ENCODE peak calls at places on chromosomes 6 and 20, in nine cellular contexts. R is H9, P is left ventricle myocardium inferior, I is right lobe of liver, Z is fibroblast of lung, L is mammary epithelial cell, O is tibial nerve, C is GM13976, E is activated B cell treated with CpG ODN at 0.5 μM for 24 hours. U is an unnamed sample.

GRCh38 chr20:42553374-42553773 is 636.3 kb downstream of the PTPRT start:
- DNase-seq in I (no peak), E (no peak), P (no peak), O (no peak), C (no peak), L (no peak), R (no peak), Z (no peak), U (no peak)

GRCh38 chr20:31630187-31630790 is 7.4 kb upstream of the COX4I2 start:
- DNase-seq in R (no peak), Z (peak; percentile 40), C (no peak), L (peak; percentile 48), I (no peak), E (no peak), O (no peak), P (no peak), U (no peak)

GRCh38 chr6:139649128-139649527 is 274.7 kb upstream of the CITED2 start:
- DNase-seq in Z (no peak), E (no peak), C (no peak), L (no peak), I (no peak), O (no peak), R (no peak), P (no peak), U (no peak)

GRCh38 chr6:36204068-36204753 is 7.7 kb downstream of the BRPF3 start:
- DNase-seq in O (no peak), I (no peak), L (no peak), R (no peak), E (no peak), C (peak; percentile 47), P (no peak), Z (no peak), U (no peak)

GRCh38 chr20:12700701-12701100 is 308.1 kb upstream of the SPTLC3 start:
- DNase-seq in O (no peak), L (no peak), P (no peak), E (no peak), R (peak; percentile 52), Z (no peak), C (no peak), I (no peak), U (no peak)

GRCh38 chr6:14165091-14165490 is 47.5 kb downstream of the CD83 start:
- DNase-seq in O (no peak), I (no peak), Z (peak; percentile 68), P (no peak), E (no peak), C (no peak), R (no peak), L (peak; percentile 79), U (no peak)

GRCh38 chr20:45469336-45470261 is at the start of gene WFDC2:
- DNase-seq in C (no peak), O (no peak), R (peak; percentile 78), L (no peak), I (no peak), Z (no peak), E (no peak), P (no peak), U (no peak)

GRCh38 chr6:21188505-21189223 is 404.9 kb upstream of the SOX4 start:
- DNase-seq in O (no peak), L (peak; percentile 90), P (no peak), C (no peak), Z (no peak), I (no peak), R (no peak), E (no peak), U (no peak)

GRCh38 chr6:126188271-126188909 is 151.5 kb upstream of the CENPW start:
- DNase-seq in I (no peak), L (peak; percentile 74), P (no peak), Z (peak; percentile 88), R (no peak), O (no peak), E (no peak), C (no peak), U (no peak)

GRCh38 chr6:126180585-126180984 is 159.3 kb upstream of the CENPW start:
- DNase-seq in I (no peak), R (no peak), Z (peak; percentile 86), C (no peak), E (no peak), O (no peak), P (no peak), L (peak; percentile 99), U (no peak)

GRCh38 chr6:126181890-126182289 is 158.0 kb upstream of the CENPW start:
- DNase-seq in C (no peak), R (no peak), O (no peak), L (no peak), E (no peak), Z (no peak), I (no peak), P (no peak), U (no peak)

GRCh38 chr6:126181173-126181741 is 158.7 kb upstream of the CENPW start:
- DNase-seq in Z (no peak), I (no peak), C (no peak), R (no peak), E (no peak), P (no peak), O (no peak), L (peak; percentile 52), U (no peak)

DNA sequence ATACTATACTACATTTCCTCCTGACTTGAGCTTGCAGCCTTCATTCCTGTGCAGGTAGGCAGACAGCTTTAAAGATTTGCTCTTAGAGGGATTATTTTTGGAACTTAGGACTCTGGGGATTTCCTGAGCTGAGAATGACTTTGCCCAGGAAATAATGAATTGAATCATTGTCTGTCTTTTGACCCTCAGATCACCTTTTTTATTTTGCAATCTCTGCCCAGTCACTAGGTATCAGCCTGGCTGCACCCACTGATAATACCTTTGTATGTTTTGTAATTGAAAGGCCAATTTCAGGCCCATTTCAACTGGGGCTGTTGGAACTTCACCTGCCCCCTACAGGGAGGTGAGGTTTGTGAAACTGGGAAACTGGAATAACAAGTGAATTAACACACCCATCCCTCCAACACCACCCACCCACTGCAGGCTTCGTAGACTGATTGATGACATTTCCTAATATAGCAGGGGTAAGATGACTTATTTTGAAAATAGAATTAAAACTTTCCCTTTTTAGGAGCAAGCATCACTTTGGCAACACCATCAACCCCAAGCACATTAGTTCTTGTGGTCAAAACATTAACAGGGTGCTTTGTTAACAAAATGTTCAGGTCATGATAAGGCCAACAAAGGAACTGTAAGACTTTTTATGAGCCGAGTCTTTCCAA is 157.1 kb upstream of the CENPW start:
- DNase-seq in Z (peak; percentile 24), O (no peak), C (no peak), L (peak; percentile 94), E (no peak), I (no peak), R (no peak), P (no peak), U (no peak)
- TF ChIP-seq CTCF in Z (no peak), O (no peak), C (no peak), L (no peak), E (no peak), I (peak; percentile 9), R (no peak), P (no peak), U (no peak)

GRCh38 chr6:25602680-25602982 is 49.4 kb upstream of the SCGN start:
- DNase-seq in L (no peak), C (no peak), I (no peak), P (no peak), Z (no peak), R (no peak), E (no peak), O (no peak), U (no peak)

GRCh38 chr6:25599516-25600060 is 52.4 kb upstream of the SCGN start:
- DNase-seq in L (no peak), P (no peak), I (no peak), R (no peak), O (no peak), E (no peak), Z (no peak), C (no peak), U (no peak)

GRCh38 chr6:25601797-25602679 is 50.0 kb upstream of the SCGN start:
- DNase-seq in Z (peak; percentile 81), C (peak; percentile 39), P (no peak), E (no peak), R (no peak), L (peak; percentile 12), I (no peak), O (no peak), U (no peak)

GRCh38 chr6:25596928-25597818 is 54.8 kb upstream of the SCGN start:
- DNase-seq in R (no peak), C (no peak), E (no peak), O (no peak), I (no peak), Z (no peak), P (no peak), L (no peak), U (no peak)
- TF ChIP-seq CTCF in R (no peak), C (no peak), E (no peak), O (no peak), I (no peak), Z (no peak), P (no peak), L (no peak), U (no peak)

GRCh38 chr6:28657367-28657755 is 131.7 kb downstream of the GPX5 start:
- DNase-seq in E (no peak), P (no peak), R (no peak), Z (no peak), O (no peak), I (no peak), L (no peak), C (no peak), U (no peak)
- TF ChIP-seq CTCF in E (no peak), P (no peak), R (no peak), Z (no peak), O (no peak), I (no peak), L (no peak), C (no peak), U (no peak)

GRCh38 chr20:54398814-54399213 is 76.6 kb upstream of the DOK5 start:
- DNase-seq in P (no peak), L (no peak), C (no peak), I (no peak), E (no peak), R (no peak), O (no peak), Z (no peak), U (no peak)
- TF ChIP-seq CTCF in P (no peak), L (no peak), C (no peak), I (no peak), E (no peak), R (no peak), O (no peak), Z (no peak), U (no peak)

DNA sequence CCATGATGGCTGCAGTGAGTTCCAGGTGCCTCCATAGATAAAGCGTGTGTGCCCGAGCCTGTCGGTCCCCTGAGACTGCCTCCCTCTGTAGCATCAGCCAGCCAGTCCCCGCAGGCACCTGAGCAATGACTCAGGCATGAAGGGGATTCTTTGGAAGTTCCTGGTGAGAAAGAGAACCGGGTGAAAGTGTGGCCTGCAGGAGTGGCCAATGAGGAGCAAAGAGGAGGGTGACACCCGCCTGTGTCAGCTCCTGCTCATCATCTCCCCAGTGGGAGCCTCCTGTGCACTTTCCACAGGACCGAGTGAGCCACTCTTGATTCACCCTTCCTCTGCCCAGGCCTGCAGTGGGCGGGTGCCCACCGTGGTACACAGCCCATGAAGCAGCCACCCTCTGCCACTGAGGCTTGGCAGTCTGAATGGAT is 71.2 kb upstream of the PTPN1 start:
- DNase-seq in O (no peak), Z (peak; percentile 57), P (no peak), E (no peak), C (no peak), I (no peak), R (no peak), L (peak; percentile 100), U (no peak)
- TF ChIP-seq CTCF in O (no peak), Z (no peak), P (no peak), E (no peak), C (no peak), I (no peak), R (no peak), L (no peak), U (no peak)

GRCh38 chr20:49571553-49571835 is 3.6 kb upstream of the PTGIS start:
- DNase-seq in O (no peak), P (no peak), L (no peak), Z (no peak), R (no peak), E (no peak), I (no peak), C (no peak), U (no peak)
- TF ChIP-seq CTCF in O (no peak), P (no peak), L (no peak), Z (no peak), R (no peak), E (no peak), I (no peak), C (no peak), U (no peak)